ENCODE peak calls at places on chromosomes 13 and 19, in five cellular contexts. O, U, D, W and P are unnamed samples.

GRCh38 chr19:56603829-56604228 is 8.7 kb downstream of the ZNF71 start:
- DNase-seq in O (no peak), U (no peak), D (peak; percentile 24), W (no peak), P (no peak)

GRCh38 chr19:17312481-17313113 is 3.2 kb downstream of the DDA1 start:
- DNase-seq in O (no peak), U (no peak), D (no peak), W (no peak), P (no peak)

GRCh38 chr13:113146750-113147149 is 11.7 kb upstream of the PROZ start:
- DNase-seq in O (no peak), U (no peak), D (no peak), W (no peak), P (no peak)

GRCh38 chr13:24172071-24172470 is 11.6 kb downstream of the SPATA13 start:
- DNase-seq in O (no peak), U (no peak), D (no peak), W (no peak), P (no peak)

GRCh38 chr13:110915874-110916670 is 1.2 kb upstream of the ANKRD10 start:
- DNase-seq in O (no peak), U (no peak), D (peak; percentile 64), W (no peak), P (no peak)

GRCh38 chr13:61795580-61795979 is 379.9 kb upstream of the PCDH20 start:
- DNase-seq in O (no peak), U (no peak), D (no peak), W (no peak), P (no peak)

GRCh38 chr13:55999709-56000108 is 1141.0 kb upstream of the PRR20A start:
- DNase-seq in O (no peak), U (no peak), D (no peak), W (no peak), P (no peak)

GRCh38 chr13:70339738-70340137 is 231.5 kb upstream of the KLHL1 start:
- DNase-seq in O (no peak), U (peak; percentile 32), D (no peak), W (no peak), P (no peak)

GRCh38 chr13:42109957-42110356 is 61.5 kb downstream of the DGKH start:
- DNase-seq in O (no peak), U (no peak), D (no peak), W (no peak), P (no peak)

DNA sequence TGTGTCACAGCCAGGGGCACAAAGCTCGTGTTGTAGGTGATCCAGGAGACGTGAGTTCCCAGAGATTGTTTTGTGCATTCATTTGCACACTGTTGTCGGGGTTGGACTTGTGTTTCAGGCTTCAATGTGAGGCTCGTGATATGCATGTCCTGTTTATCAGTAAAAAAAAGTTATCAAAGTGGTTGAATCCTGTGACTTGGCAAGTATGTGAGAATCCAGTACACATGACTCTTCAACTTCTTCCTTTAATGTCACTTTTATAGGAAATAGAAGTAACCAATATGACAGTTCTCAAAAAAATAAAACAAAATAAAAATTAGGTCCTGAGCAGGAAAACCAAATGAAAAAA is 9.5 kb downstream of the SIGLEC8 start:
- DNase-seq in O (no peak), U (no peak), D (no peak), W (no peak), P (no peak)
- TF ChIP-seq RCOR1 in O (no peak), U (no peak), D (no peak), W (no peak), P (no peak)

GRCh38 chr13:20684535-20684934 is 19.0 kb upstream of the IL17D start:
- DNase-seq in O (no peak), U (no peak), D (no peak), W (no peak), P (no peak)
- TF ChIP-seq RCOR1 in O (no peak), U (no peak), D (no peak), W (no peak), P (no peak)

DNA sequence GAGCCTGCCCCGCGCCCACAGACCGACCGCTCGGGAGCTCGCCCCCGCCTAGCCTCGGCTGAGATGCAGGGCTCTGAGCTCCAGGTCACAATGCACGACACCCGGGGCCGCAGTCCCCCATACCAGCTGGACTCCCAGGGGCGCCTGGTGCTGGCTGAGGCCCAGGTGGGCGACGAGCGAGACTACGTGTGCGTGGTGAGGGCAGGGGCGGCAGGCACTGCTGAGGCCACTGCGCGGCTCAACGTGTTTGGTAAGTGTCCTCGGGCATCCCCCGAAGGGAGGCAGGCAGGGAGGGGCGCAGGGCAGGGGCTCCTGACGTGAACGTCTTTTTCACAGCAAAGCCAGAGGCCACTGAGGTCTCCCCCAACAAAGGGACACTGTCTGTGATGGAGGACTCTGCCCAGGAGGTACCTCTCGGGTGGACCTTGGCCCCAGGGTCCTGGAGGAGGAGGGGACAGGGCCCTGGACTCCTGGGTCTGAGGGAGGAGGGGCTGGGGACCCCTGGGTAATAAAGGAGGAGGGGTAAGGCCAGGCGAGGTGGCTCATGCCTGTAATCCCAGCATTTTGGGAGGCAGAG is 3.3 kb downstream of the BCAM start:
- DNase-seq in O (no peak), U (no peak), D (no peak), W (no peak), P (no peak)
- TF ChIP-seq RCOR1 in O (no peak), U (no peak), D (no peak), W (no peak), P (no peak)

DNA sequence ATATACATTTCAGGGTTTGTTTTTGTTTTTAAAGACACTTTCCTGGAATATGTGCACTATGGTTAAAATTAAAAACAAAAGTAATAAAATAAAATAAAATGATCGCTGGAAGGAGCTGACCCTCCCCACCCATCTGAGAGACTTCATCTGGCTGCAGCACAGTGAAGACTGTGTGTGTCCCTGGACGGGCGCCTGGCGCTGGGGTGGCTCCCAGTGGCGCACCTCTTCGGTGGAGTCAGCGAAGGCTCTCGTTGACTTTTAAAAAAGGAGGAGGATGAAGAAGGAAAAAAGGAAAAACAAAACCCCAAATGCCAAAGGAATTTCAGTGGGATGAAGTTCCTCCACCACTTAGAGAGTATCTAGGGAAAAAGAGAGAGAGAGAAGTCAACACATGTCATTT is 124.1 kb downstream of the STK24 start:
- DNase-seq in O (no peak), U (no peak), D (no peak), W (no peak), P (no peak)
- TF ChIP-seq RCOR1 in O (no peak), U (no peak), D (no peak), W (no peak), P (no peak)

GRCh38 chr19:43425567-43426392 is 11.1 kb downstream of the TEX101 start:
- DNase-seq in O (no peak), U (peak; percentile 35), D (peak; percentile 18), W (no peak), P (no peak)
- TF ChIP-seq RCOR1 in O (no peak), U (no peak), D (no peak), W (no peak), P (no peak)

GRCh38 chr19:16076154-16076957 is at the start of gene TPM4:
- DNase-seq in O (peak; percentile 82), U (peak; percentile 93), D (peak; percentile 96), W (peak; percentile 74), P (peak; percentile 86)
- TF ChIP-seq RCOR1 in O (no peak), U (no peak), D (no peak), W (no peak), P (no peak)

GRCh38 chr19:47357788-47358680 is 8.9 kb downstream of the DHX34 start:
- DNase-seq in O (no peak), U (peak; percentile 72), D (no peak), W (no peak), P (peak; percentile 31)

GRCh38 chr19:47356900-47357299 is 7.8 kb downstream of the DHX34 start:
- DNase-seq in O (no peak), U (no peak), D (no peak), W (no peak), P (no peak)

GRCh38 chr19:47363758-47364529 is 14.8 kb downstream of the DHX34 start:
- DNase-seq in O (no peak), U (peak; percentile 60), D (peak; percentile 65), W (no peak), P (peak; percentile 29)

GRCh38 chr19:47362321-47362720 is 13.2 kb downstream of the DHX34 start:
- DNase-seq in O (no peak), U (no peak), D (no peak), W (no peak), P (peak; percentile 5)
- TF ChIP-seq RCOR1 in O (no peak), U (no peak), D (no peak), W (no peak), P (no peak)

DNA sequence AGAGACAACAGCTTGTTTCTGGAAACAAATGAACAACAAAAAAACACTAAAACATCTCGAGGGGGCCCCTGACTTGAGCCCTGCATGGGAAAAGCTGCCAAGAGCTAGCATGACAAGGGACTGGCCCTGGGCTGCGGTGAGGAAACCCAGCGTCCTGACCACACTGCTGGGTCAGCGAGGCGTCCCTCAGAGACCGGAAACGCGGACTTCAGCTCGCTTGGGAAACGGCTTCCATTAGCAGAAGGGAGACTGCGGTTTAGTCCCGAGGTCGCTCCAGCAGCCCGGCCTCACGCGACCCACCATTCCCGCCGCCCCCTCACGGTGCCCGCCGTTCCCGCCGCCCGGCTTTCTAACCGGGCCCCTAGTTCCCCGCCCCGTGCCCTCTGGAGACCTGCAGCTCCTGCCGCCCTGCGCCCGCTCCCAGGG is 630 bp downstream of the CCDC122 start:
- DNase-seq in O (no peak), U (peak; percentile 62), D (peak; percentile 81), W (peak; percentile 13), P (no peak)
- TF ChIP-seq RCOR1 in O (no peak), U (no peak), D (no peak), W (no peak), P (no peak)